ENCODE peak calls at places on chromosomes 5 and 9, in eight cellular contexts. V, Y, W, P, X, L, N and A are unnamed samples. For H3K4me1, the result is how much of the 10 kb centered on the place peaks cover.

GRCh38 chr9:17330097-17330496 is 195.3 kb downstream of the CNTLN start:
- DNase-seq in W (no peak), L (no peak), V (no peak), P (no peak), N (no peak), Y (no peak), X (peak), A (no peak)

GRCh38 chr5:9898319-9898718 is 268.2 kb upstream of the TAS2R1 start:
- DNase-seq in P (no peak), L (peak), V (no peak), X (peak), Y (no peak), W (peak), N (no peak), A (peak)

GRCh38 chr9:120928015-120928719 is 1.6 kb upstream of the TRAF1 start:
- DNase-seq in Y (peak), P (no peak), X (no peak), W (no peak), V (peak), N (peak), L (peak), A (peak)

GRCh38 chr5:79552984-79553383 is 39.0 kb upstream of the HOMER1 start:
- DNase-seq in P (no peak), L (no peak), Y (no peak), W (no peak), X (peak), N (no peak), V (no peak), A (no peak)

GRCh38 chr5:32690153-32690552 is 21.0 kb upstream of the NPR3 start:
- DNase-seq in W (no peak), Y (no peak), N (no peak), P (no peak), V (no peak), X (peak), L (no peak), A (peak)

GRCh38 chr9:103714992-103715391 is 379.1 kb upstream of the SMC2 start:
- DNase-seq in P (no peak), Y (no peak), W (peak), X (no peak), L (no peak), V (no peak), N (no peak), A (no peak)

GRCh38 chr9:126638571-126639132 is 24.9 kb downstream of the LMX1B start:
- DNase-seq in P (no peak), V (no peak), L (no peak), N (no peak), Y (no peak), W (no peak), X (no peak), A (no peak)

GRCh38 chr5:124745367-124746251 is 830 bp downstream of the ZNF608 start:
- DNase-seq in N (no peak), V (peak), L (peak), Y (no peak), W (no peak), P (peak), X (peak), A (peak)

GRCh38 chr5:153168226-153168625 is 322.2 kb upstream of the GRIA1 start:
- DNase-seq in N (no peak), P (no peak), Y (no peak), V (no peak), W (no peak), X (no peak), L (no peak), A (no peak)

GRCh38 chr5:164504141-164504772 is 998.8 kb downstream of the MAT2B start:
- DNase-seq in W (peak), L (peak), V (peak), N (no peak), X (peak), Y (no peak), P (no peak), A (peak)

GRCh38 chr5:142977363-142978051 is 207.3 kb downstream of the ARHGAP26 start:
- DNase-seq in X (peak), Y (no peak), W (no peak), V (no peak), N (no peak), P (peak), L (no peak), A (no peak)

GRCh38 chr9:19378647-19379046 is 1.4 kb downstream of the RPS6 start:
- DNase-seq in Y (no peak), L (no peak), N (no peak), X (no peak), P (no peak), W (no peak), V (no peak), A (no peak)

GRCh38 chr9:84822589-84823233 is 153.2 kb downstream of the NTRK2 start:
- DNase-seq in V (no peak), N (no peak), Y (no peak), P (no peak), L (no peak), W (no peak), X (no peak), A (no peak)

GRCh38 chr9:91312717-91313325 is 48.9 kb downstream of the AUH start:
- DNase-seq in X (no peak), V (no peak), W (no peak), N (no peak), P (no peak), L (no peak), Y (no peak), A (no peak)

GRCh38 chr5:107505763-107506534 is 164.8 kb downstream of the EFNA5 start:
- DNase-seq in W (no peak), P (no peak), N (no peak), X (no peak), L (no peak), V (no peak), Y (no peak), A (no peak)

GRCh38 chr5:82338731-82339130 is 60.6 kb upstream of the RPS23 start:
- DNase-seq in W (no peak), N (no peak), L (no peak), Y (no peak), V (no peak), P (no peak), X (no peak), A (no peak)

DNA sequence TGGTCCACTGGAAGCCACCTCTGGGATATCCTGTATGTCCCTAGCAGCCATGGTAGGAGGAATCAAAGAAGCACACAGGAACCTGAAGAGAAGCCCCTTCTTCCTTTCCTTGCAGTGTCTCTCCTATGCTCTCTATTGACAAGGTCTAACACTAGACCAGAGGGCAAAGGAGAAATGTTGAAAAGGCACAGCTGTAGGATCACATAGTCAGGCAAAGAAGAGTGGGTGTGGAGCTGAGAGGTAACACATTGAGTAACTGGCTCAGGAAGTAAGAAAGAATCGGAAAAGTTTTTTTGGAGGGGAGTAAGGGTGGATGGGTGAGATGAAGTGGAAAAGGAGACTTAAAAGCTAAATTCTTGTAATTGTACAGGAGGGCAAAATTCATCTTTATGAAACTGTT is 100.1 kb downstream of the FOCAD start:
- DNase-seq in L (no peak), Y (no peak), N (no peak), X (no peak), P (no peak), V (no peak), W (no peak), A (no peak)
- H3K4me3 ChIP-seq in L (no peak), Y (no peak), N (no peak), X (no peak), P (no peak), V (no peak), W (no peak), A (no peak)

GRCh38 chr9:99128133-99128406 is 23.2 kb downstream of the TGFBR1 start:
- DNase-seq in W (no peak), Y (no peak), V (no peak), L (no peak), X (no peak), N (no peak), P (no peak), A (no peak)
- H3K4me1 ChIP-seq in W (under half), Y (under half), V (under half), L (under half), X (under half), N (under half), P (half or more), A (half or more)

GRCh38 chr5:69517763-69518212 is 25.2 kb downstream of the OCLN start:
- DNase-seq in W (no peak), Y (no peak), V (no peak), X (peak), N (no peak), P (no peak), L (peak), A (no peak)
- H3K27ac ChIP-seq in W (no peak), Y (no peak), V (no peak), X (no peak), N (peak), P (no peak), L (peak), A (no peak)

DNA sequence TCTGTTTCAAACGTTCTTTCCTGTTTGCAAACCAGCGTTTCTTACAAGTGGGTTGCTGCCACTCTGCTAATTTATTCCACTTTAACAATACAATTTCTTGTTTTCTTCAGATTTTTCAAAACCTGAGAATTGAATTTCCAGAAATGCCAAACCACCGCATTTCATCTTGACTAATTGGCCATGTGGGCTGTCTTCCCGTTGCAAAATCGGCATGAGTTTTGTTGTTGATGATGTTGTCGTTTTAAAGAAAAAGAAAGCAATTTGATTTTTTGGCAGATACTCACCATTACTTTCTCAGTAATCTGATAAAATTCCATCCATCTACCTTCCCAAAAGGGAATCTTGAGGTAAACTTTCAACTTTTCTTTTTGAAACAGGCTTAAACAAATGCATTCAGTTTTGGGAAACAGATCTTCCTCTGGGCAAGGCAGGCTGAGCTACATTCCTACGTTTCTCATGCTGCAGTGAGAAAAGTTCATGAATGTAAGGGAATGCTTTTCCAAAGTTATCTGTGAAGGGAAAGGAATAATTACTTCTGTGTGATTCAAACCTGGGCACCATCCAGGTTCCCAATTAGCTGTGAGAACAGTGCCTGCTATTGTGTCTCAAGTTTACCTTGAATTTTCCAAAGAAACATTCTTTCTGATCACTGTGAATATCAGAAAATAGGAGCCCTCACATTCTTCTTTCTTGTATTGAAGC is 100.6 kb upstream of the TUT7 start:
- DNase-seq in W (no peak), N (no peak), L (no peak), Y (no peak), P (no peak), X (no peak), V (no peak), A (no peak)
- H3K4me3 ChIP-seq in W (no peak), N (no peak), L (no peak), Y (no peak), P (no peak), X (peak), V (no peak), A (no peak)

DNA sequence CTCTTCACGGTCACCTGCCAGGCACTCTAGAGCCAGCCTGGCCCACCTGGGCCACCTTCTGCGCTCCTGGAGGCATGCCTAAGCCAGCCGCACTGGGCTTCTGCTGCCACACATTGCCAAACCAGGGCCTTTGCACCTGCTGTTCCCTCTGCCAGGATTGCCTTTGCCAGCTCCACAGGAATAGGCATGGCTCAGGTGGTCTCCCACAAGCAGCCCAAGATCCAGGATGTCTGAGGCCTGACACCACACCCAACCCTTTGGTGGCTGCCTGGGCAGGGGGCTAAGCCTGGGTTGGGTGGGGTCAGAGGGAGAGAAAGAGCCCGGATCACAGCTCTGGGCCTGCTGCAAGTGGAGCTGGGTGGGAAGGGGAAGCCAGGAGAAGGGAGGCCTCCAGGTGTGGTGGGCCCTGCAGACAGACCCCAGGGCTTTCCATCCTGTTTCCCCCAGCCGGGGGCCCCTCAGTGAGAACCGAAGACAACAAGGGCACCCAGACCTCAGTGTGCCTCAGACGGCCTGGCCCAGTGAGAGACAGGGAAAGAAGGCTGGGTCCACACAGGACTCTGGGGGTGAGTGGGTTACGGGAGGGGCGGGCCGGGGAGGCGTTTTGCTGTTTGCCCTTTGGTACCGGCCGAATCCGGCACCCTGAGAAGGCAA is 671 bp upstream of the SUSD3 start:
- DNase-seq in V (no peak), N (peak), W (no peak), P (no peak), Y (peak), L (no peak), X (no peak), A (no peak)
- H3K4me1 ChIP-seq in V (under half), N (under half), W (under half), P (under half), Y (half or more), L (under half), X (under half), A (half or more)

DNA sequence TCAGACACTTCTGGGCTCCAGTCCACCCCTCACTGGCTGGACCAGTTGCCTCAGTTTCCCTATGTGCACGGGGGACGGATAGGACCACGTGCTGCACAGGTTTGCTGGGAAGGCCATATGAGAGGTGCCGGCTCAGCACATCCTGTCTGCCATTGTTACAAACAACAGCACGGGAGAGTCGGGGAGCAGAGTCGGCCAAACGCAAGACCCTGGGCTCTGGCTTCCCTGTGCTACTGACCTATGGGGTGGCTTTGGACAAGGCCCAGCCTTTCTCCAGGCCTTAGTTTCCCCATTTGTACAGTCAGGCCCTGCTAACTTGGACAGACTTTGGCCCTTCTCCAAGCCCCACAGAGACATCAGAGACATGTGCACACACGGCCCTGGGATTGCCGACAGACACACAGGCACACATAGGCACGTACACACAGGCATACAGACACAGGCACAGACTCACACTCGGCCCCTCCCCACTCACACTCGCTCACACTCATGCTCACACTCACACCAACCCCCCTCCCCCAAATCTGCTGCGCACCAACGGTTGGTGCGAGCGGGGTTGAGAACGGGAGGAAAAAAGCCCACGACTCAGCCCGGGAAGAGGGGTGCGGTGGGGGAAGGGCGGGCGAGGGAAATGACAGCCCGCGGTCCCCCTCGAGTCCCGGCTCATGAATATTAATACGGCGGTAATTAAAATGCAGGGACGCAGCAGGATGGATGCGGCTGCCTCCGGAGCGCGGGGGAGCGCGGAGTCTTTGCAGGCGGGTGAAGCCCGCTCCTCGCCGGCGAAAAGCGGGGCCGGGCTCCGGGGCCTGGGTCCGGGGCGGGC is 133.0 kb downstream of the C9orf50 start:
- DNase-seq in W (no peak), X (peak), L (peak), Y (peak), P (no peak), V (peak), N (peak), A (no peak)
- H3K27ac ChIP-seq in W (no peak), X (peak), L (peak), Y (peak), P (peak), V (peak), N (peak), A (no peak)

GRCh38 chr5:135326296-135327240 is 72.5 kb downstream of the MACROH2A1 start:
- DNase-seq in Y (no peak), P (no peak), X (no peak), L (no peak), N (no peak), W (no peak), V (no peak), A (no peak)
- H3K4me3 ChIP-seq in Y (no peak), P (no peak), X (no peak), L (no peak), N (no peak), W (no peak), V (no peak), A (no peak)

DNA sequence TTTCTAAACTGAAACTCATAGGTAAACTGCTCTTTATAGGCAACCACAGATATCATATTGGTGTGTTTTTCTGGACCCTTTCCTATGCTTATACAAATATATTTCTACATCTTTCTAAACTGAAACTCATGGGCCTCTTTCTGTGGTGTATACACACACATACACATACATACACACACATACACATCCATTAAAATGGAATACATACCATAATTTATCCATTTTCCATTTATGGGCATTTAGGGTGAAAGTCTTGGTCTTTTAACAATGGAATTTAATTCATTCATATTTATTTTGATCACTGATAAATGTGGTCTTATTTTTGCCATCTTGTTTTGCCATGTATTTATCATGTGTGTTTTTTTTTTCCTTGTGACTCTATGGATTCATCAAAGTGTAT is 44.1 kb downstream of the SLC22A5 start:
- DNase-seq in L (no peak), P (no peak), V (no peak), Y (no peak), X (no peak), W (no peak), N (no peak), A (no peak)
- H3K4me1 ChIP-seq in L (under half), P (half or more), V (half or more), Y (half or more), X (under half), W (under half), N (under half), A (half or more)

GRCh38 chr9:110030632-110031031 is 177.3 kb downstream of the C9orf152 start:
- DNase-seq in W (no peak), V (no peak), X (peak), L (no peak), P (no peak), Y (no peak), N (no peak), A (no peak)
- H3K27ac ChIP-seq in W (no peak), V (peak), X (peak), L (peak), P (peak), Y (peak), N (no peak), A (no peak)